ENCODE peak calls at places on chromosome 3, in four cellular contexts. One of them, this sample, is unnamed.

GRCh38 chr3:11566916-11567315 is 76.8 kb downstream of the VGLL4 start:
- DNase-seq in psoas muscle: no peak
- DNase-seq in left ventricle myocardium inferior: no peak
- DNase-seq in dorsolateral prefrontal cortex: no peak
- DNase-seq in this sample: no peak

GRCh38 chr3:64392001-64392400 is 166.7 kb upstream of the PRICKLE2 start:
- DNase-seq in psoas muscle: no peak
- DNase-seq in left ventricle myocardium inferior: no peak
- DNase-seq in dorsolateral prefrontal cortex: no peak
- DNase-seq in this sample: peak; percentile 13

GRCh38 chr3:108603689-108604088 is 14.2 kb downstream of the DZIP3 start:
- DNase-seq in psoas muscle: no peak
- DNase-seq in left ventricle myocardium inferior: no peak
- DNase-seq in dorsolateral prefrontal cortex: no peak
- DNase-seq in this sample: no peak

GRCh38 chr3:156873906-156874305 is 47.8 kb downstream of the LEKR1 start:
- DNase-seq in psoas muscle: no peak
- DNase-seq in left ventricle myocardium inferior: no peak
- DNase-seq in dorsolateral prefrontal cortex: no peak
- DNase-seq in this sample: no peak

GRCh38 chr3:190014940-190015339 is 105.8 kb downstream of the P3H2 start:
- DNase-seq in psoas muscle: no peak
- DNase-seq in left ventricle myocardium inferior: no peak
- DNase-seq in dorsolateral prefrontal cortex: no peak
- DNase-seq in this sample: no peak

GRCh38 chr3:131501949-131502348 is 822 bp downstream of the MRPL3 start:
- DNase-seq in psoas muscle: no peak
- DNase-seq in left ventricle myocardium inferior: no peak
- DNase-seq in dorsolateral prefrontal cortex: no peak
- DNase-seq in this sample: no peak

GRCh38 chr3:48435774-48436476 is 4.0 kb downstream of the CCDC51 start:
- DNase-seq in psoas muscle: peak; percentile 89
- DNase-seq in left ventricle myocardium inferior: peak; percentile 87
- DNase-seq in dorsolateral prefrontal cortex: peak; percentile 89
- DNase-seq in this sample: peak; percentile 81

GRCh38 chr3:174325834-174326705 is 533.1 kb upstream of the NAALADL2 start:
- DNase-seq in psoas muscle: no peak
- DNase-seq in left ventricle myocardium inferior: no peak
- DNase-seq in dorsolateral prefrontal cortex: no peak
- DNase-seq in this sample: peak; percentile 74

GRCh38 chr3:80688814-80689213 is 921.0 kb upstream of the ROBO1 start:
- DNase-seq in psoas muscle: no peak
- DNase-seq in left ventricle myocardium inferior: no peak
- DNase-seq in dorsolateral prefrontal cortex: no peak
- DNase-seq in this sample: peak; percentile 50

GRCh38 chr3:196315821-196316220 is 2.2 kb downstream of the DYNLT2B start:
- DNase-seq in psoas muscle: no peak
- DNase-seq in left ventricle myocardium inferior: no peak
- DNase-seq in dorsolateral prefrontal cortex: no peak
- DNase-seq in this sample: no peak

GRCh38 chr3:14345496-14346150 is 56.8 kb upstream of the SLC6A6 start:
- DNase-seq in psoas muscle: no peak
- DNase-seq in left ventricle myocardium inferior: no peak
- DNase-seq in dorsolateral prefrontal cortex: no peak
- DNase-seq in this sample: no peak

GRCh38 chr3:52383446-52383845 is 61.5 kb downstream of the SEMA3G start:
- DNase-seq in psoas muscle: no peak
- DNase-seq in left ventricle myocardium inferior: no peak
- DNase-seq in dorsolateral prefrontal cortex: no peak
- DNase-seq in this sample: no peak

GRCh38 chr3:108589081-108589997 is at the start of the genes CIP2A and DZIP3:
- DNase-seq in psoas muscle: peak; percentile 94
- DNase-seq in left ventricle myocardium inferior: peak; percentile 83
- DNase-seq in dorsolateral prefrontal cortex: peak; percentile 83
- DNase-seq in this sample: peak; percentile 97

GRCh38 chr3:66195347-66195783 is 25.4 kb upstream of the SLC25A26 start:
- DNase-seq in psoas muscle: peak; percentile 72
- DNase-seq in left ventricle myocardium inferior: peak; percentile 57
- DNase-seq in dorsolateral prefrontal cortex: peak; percentile 83
- DNase-seq in this sample: peak; percentile 41
- H3K4me3 ChIP-seq in psoas muscle: peak overlapping the region; percentile 51
- H3K4me3 ChIP-seq in left ventricle myocardium inferior: peak overlapping the region; percentile 60
- H3K4me3 ChIP-seq in dorsolateral prefrontal cortex: peak overlapping the region; percentile 59
- H3K4me3 ChIP-seq in this sample: peak overlapping the region; percentile 26

GRCh38 chr3:18751514-18751913 is 326.4 kb upstream of the SATB1 start:
- DNase-seq in psoas muscle: no peak
- DNase-seq in left ventricle myocardium inferior: no peak
- DNase-seq in dorsolateral prefrontal cortex: no peak
- DNase-seq in this sample: no peak
- H3K4me3 ChIP-seq in psoas muscle: no peak overlapping the region
- H3K4me3 ChIP-seq in left ventricle myocardium inferior: no peak overlapping the region
- H3K4me3 ChIP-seq in dorsolateral prefrontal cortex: no peak overlapping the region
- H3K4me3 ChIP-seq in this sample: no peak overlapping the region

DNA sequence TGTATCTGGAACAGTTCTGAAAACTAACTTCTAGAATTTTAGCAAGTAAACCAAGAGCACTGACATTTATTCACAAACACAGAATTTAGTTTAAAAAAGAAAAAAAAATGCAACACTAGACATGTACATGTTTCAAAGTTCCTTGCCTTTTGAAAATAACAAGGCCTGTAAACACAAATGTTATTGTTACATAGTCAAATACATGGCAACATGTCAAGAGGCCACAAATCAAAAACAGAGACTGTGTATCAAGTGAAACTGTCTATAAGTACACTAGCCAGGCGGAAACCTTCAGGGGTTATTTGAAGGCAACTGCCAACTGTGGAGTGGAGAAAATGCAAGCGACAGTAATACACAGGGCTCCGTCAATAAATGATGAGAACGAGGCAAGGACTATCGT is 547.6 kb downstream of the FOXP1 start:
- DNase-seq in psoas muscle: no peak
- DNase-seq in left ventricle myocardium inferior: no peak
- DNase-seq in dorsolateral prefrontal cortex: no peak
- DNase-seq in this sample: peak; percentile 22
- H3K4me3 ChIP-seq in psoas muscle: no peak overlapping the region
- H3K4me3 ChIP-seq in left ventricle myocardium inferior: no peak overlapping the region
- H3K4me3 ChIP-seq in dorsolateral prefrontal cortex: no peak overlapping the region
- H3K4me3 ChIP-seq in this sample: no peak overlapping the region

DNA sequence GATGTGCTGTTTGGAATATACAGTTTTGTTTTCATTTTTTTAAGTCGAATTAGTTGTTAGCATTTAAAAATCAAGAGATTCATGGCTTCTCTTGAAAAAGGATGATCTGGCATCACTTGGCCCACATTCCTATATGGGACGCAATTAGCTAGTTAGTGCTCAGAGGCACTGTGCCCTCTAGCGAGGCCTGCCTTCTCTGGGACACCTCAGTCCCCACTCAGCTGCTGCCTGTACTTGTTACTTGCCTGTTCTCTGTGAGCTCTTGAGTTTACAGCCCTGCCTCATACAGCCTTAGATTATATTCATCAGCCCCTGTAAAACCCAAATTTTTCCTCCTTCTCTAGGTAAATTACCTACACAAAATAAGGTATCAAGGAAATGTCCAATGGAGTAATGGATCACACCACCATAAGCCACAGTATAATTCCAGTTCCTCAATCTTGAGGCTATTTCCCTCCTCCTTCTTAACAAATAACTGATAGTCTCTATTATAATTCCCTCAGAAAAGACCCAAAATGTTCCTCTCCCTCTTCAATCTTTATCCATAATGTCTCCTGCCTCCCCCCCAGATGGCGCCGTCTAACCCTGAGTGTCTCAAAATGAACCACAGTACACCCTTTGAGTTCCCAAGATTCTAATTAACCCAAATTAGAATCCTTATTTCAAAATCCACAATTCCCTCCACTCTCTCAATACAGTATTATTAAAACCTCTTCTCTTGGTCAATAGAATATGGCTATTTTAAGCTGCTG is 2.7 kb downstream of the ZMAT3 start:
- DNase-seq in psoas muscle: no peak
- DNase-seq in left ventricle myocardium inferior: no peak
- DNase-seq in dorsolateral prefrontal cortex: no peak
- DNase-seq in this sample: peak; percentile 23
- H3K4me3 ChIP-seq in psoas muscle: no peak overlapping the region
- H3K4me3 ChIP-seq in left ventricle myocardium inferior: peak overlapping the region; percentile 80
- H3K4me3 ChIP-seq in dorsolateral prefrontal cortex: peak overlapping the region; percentile 4
- H3K4me3 ChIP-seq in this sample: peak overlapping the region; percentile 70

DNA sequence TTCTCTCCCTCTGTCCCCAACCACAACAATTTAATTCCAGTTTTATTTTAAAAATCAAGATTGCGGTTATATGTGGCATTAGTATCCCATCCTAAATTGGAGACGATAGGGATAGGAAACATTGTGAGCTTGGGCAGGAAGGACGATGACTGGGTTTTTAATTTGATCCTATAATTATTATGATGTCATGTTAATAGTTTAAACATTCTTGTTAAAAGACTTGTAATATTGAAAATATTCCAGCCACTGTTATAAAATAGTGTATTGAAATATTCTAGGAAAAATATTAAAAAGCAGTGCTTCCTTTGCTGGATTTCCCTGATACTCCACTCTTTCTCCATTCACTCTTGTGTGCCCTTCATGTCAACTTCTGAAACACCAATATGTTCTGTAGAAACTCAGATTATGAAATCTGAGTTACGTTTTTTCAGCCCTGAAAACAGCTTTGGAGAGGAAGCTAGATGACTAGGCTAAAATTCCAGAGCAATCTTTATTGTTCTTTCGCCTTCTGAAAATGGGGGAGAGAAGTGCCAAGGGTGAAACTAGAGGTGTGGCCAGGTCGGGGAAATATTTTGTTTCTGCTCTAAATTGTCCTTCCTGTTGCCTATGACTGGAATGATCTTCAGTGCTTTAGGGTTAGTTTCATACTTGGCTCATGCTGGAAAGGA is 46.1 kb upstream of the MAP3K13 start:
- DNase-seq in psoas muscle: no peak
- DNase-seq in left ventricle myocardium inferior: no peak
- DNase-seq in dorsolateral prefrontal cortex: no peak
- DNase-seq in this sample: no peak
- H3K4me3 ChIP-seq in psoas muscle: no peak overlapping the region
- H3K4me3 ChIP-seq in left ventricle myocardium inferior: peak overlapping the region; percentile 27
- H3K4me3 ChIP-seq in dorsolateral prefrontal cortex: no peak overlapping the region
- H3K4me3 ChIP-seq in this sample: no peak overlapping the region

GRCh38 chr3:71780430-71780829 is 4.5 kb downstream of the PROK2 start:
- DNase-seq in psoas muscle: no peak
- DNase-seq in left ventricle myocardium inferior: no peak
- DNase-seq in dorsolateral prefrontal cortex: no peak
- DNase-seq in this sample: no peak
- H3K4me3 ChIP-seq in psoas muscle: no peak overlapping the region
- H3K4me3 ChIP-seq in left ventricle myocardium inferior: no peak overlapping the region
- H3K4me3 ChIP-seq in dorsolateral prefrontal cortex: no peak overlapping the region
- H3K4me3 ChIP-seq in this sample: no peak overlapping the region

GRCh38 chr3:13041113-13041776 is 32.0 kb downstream of the IQSEC1 start:
- DNase-seq in psoas muscle: no peak
- DNase-seq in left ventricle myocardium inferior: no peak
- DNase-seq in dorsolateral prefrontal cortex: no peak
- DNase-seq in this sample: no peak

GRCh38 chr3:13040381-13041074 is 32.7 kb downstream of the IQSEC1 start:
- DNase-seq in psoas muscle: no peak
- DNase-seq in left ventricle myocardium inferior: no peak
- DNase-seq in dorsolateral prefrontal cortex: no peak
- DNase-seq in this sample: no peak

GRCh38 chr3:13042127-13042931 is 30.9 kb downstream of the IQSEC1 start:
- DNase-seq in psoas muscle: no peak
- DNase-seq in left ventricle myocardium inferior: no peak
- DNase-seq in dorsolateral prefrontal cortex: no peak
- DNase-seq in this sample: no peak

GRCh38 chr3:13037458-13038117 is 35.6 kb downstream of the IQSEC1 start:
- DNase-seq in psoas muscle: no peak
- DNase-seq in left ventricle myocardium inferior: no peak
- DNase-seq in dorsolateral prefrontal cortex: no peak
- DNase-seq in this sample: no peak

DNA sequence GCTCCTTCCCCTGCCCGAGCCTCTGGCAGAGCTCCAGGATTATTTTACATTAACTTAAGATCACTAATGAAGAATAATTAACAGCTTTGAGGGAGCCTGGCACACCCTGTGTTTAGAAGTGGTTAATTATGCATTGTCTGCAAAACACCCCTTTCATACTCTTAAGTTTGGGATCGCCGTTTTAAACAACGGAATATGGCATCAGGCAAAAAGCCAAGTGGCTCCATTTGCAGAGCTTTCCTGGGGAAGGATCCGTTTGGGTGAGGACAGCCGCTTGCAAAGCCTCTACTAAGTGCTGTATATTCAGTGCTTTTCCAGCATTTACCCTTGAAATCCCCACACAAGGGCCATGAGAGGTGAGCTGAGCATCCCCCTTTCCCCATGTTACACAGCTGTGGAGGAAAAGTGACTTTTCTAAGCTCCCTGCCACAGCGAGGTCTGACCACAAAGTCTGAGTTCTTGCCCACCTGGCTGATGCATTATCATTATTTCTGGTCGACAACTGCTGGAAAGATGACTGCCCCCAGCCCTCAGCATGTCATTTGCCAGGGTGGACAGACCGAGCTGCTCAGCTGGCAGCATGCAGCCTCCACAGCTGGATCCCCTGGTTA is 33.8 kb downstream of the IQSEC1 start:
- DNase-seq in psoas muscle: no peak
- DNase-seq in left ventricle myocardium inferior: no peak
- DNase-seq in dorsolateral prefrontal cortex: no peak
- DNase-seq in this sample: no peak
- H3K4me3 ChIP-seq in psoas muscle: peak overlapping the region; percentile 43
- H3K4me3 ChIP-seq in left ventricle myocardium inferior: no peak overlapping the region
- H3K4me3 ChIP-seq in dorsolateral prefrontal cortex: peak overlapping the region; percentile 14
- H3K4me3 ChIP-seq in this sample: no peak overlapping the region

DNA sequence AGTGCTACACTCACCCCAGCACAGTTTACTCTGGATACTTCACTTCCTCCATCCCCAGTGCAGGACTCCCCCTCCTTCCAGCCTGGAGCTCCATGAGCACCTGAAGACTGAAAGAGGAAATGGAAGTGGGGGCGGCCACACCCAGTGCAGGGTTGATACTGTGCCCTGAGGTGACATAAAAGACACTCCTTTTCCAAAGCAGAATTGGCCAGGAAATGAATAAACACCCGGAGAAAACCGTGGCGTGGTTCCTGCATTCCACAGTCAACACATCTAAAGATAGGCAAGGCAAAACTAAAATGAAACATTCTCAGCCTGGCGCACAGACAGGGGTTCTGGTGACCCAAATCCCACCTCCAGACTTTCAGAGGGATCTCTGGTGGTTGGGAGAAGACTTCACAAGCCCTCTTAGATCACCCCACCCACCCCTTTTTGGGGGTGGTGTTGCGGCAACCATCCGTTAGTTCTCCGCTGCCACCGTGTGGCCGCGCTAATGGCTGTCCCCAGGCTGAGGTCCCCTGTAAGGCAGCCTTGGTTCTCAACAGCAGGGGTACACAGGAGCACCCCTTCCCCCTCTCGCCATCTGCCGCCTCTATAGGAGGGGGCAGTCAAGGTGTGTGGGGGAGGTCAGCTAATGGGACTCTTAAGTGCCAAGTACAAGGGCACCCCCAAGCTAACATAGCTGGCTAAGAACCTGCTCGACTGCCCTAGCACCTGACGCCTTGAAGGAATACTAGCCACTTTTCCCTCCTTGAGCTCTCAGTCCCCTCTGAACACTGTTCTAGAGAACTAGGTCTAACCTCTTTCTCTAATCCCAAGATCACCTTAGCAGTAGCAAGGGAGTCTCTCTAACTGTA is 2.6 kb upstream of the MST1R start:
- DNase-seq in psoas muscle: no peak
- DNase-seq in left ventricle myocardium inferior: peak; percentile 36
- DNase-seq in dorsolateral prefrontal cortex: peak; percentile 75
- DNase-seq in this sample: peak; percentile 39
- H3K4me3 ChIP-seq in psoas muscle: peak overlapping the region; percentile 39
- H3K4me3 ChIP-seq in left ventricle myocardium inferior: peak overlapping the region; percentile 50
- H3K4me3 ChIP-seq in dorsolateral prefrontal cortex: peak overlapping the region; percentile 33
- H3K4me3 ChIP-seq in this sample: peak overlapping the region; percentile 18

This sample was measured in astrocyte of the spinal cord.